ENCODE peak calls at places on chromosomes 13 and 19, in ten cellular contexts. Q is astrocyte, I is epithelial cell of esophagus, U is uterus, D is heart left ventricle, P is hepatocyte, H is AG09309, T is skeletal muscle cell, V is ascending aorta, Y is body of pancreas. M is an unnamed sample.

GRCh38 chr13:27401210-27401609 is 23.2 kb upstream of the GTF3A start:
- DNase-seq in T (no peak), P (peak; percentile 20), V (no peak), U (no peak), H (no peak), Y (no peak), Q (no peak), I (peak; percentile 25), D (peak; percentile 26), M (no peak)

GRCh38 chr13:37966266-37966665 is 96.7 kb upstream of the TRPC4 start:
- DNase-seq in V (no peak), U (no peak), P (no peak), T (no peak), D (no peak), Q (no peak), Y (no peak), H (no peak), I (peak; percentile 25), M (no peak)

GRCh38 chr19:10104665-10105221 is 1.4 kb upstream of the PPAN start:
- DNase-seq in V (no peak), H (no peak), P (no peak), D (no peak), Y (no peak), Q (no peak), I (no peak), U (no peak), T (no peak), M (no peak)

GRCh38 chr19:31280266-31281006 is 68.8 kb downstream of the TSHZ3 start:
- DNase-seq in U (no peak), D (no peak), H (no peak), I (no peak), Y (no peak), Q (no peak), V (no peak), P (no peak), T (no peak), M (no peak)

GRCh38 chr13:40333238-40333637 is 333.2 kb downstream of the FOXO1 start:
- DNase-seq in H (no peak), U (no peak), I (peak; percentile 96), P (no peak), Q (no peak), Y (no peak), T (no peak), V (no peak), D (no peak), M (no peak)

GRCh38 chr19:9037415-9038062 is 27.3 kb upstream of the MUC16 start:
- DNase-seq in H (no peak), D (no peak), U (peak; percentile 27), I (no peak), Q (no peak), T (no peak), P (no peak), V (no peak), Y (no peak), M (no peak)

GRCh38 chr13:34748561-34748960 is 193.5 kb upstream of the NBEA start:
- DNase-seq in T (no peak), U (no peak), Y (no peak), V (no peak), D (no peak), H (no peak), Q (peak; percentile 72), P (no peak), I (peak; percentile 38), M (no peak)

GRCh38 chr13:29922281-29922821 is 71.9 kb upstream of the UBL3 start:
- DNase-seq in Y (no peak), I (peak; percentile 60), H (no peak), V (no peak), Q (peak; percentile 61), U (no peak), T (peak; percentile 47), P (no peak), D (no peak), M (no peak)

GRCh38 chr13:25171170-25171516 is 945 bp downstream of the AMER2 start:
- DNase-seq in Q (no peak), Y (no peak), P (no peak), H (no peak), D (no peak), U (no peak), V (no peak), I (no peak), T (no peak), M (no peak)

GRCh38 chr13:25172303-25172630 is 179 bp upstream of the AMER2 start:
- DNase-seq in Y (no peak), T (no peak), I (no peak), P (no peak), V (no peak), D (no peak), H (no peak), Q (no peak), U (no peak), M (no peak)

GRCh38 chr13:25169951-25170553 is 2.0 kb downstream of the AMER2 start:
- DNase-seq in I (no peak), V (no peak), P (no peak), Q (no peak), Y (no peak), D (no peak), H (no peak), T (no peak), U (no peak), M (no peak)

GRCh38 chr13:25170554-25171107 is 1.5 kb downstream of the AMER2 start:
- DNase-seq in D (no peak), Y (no peak), T (no peak), P (peak; percentile 27), I (peak; percentile 22), Q (no peak), H (no peak), U (no peak), V (no peak), M (no peak)

DNA sequence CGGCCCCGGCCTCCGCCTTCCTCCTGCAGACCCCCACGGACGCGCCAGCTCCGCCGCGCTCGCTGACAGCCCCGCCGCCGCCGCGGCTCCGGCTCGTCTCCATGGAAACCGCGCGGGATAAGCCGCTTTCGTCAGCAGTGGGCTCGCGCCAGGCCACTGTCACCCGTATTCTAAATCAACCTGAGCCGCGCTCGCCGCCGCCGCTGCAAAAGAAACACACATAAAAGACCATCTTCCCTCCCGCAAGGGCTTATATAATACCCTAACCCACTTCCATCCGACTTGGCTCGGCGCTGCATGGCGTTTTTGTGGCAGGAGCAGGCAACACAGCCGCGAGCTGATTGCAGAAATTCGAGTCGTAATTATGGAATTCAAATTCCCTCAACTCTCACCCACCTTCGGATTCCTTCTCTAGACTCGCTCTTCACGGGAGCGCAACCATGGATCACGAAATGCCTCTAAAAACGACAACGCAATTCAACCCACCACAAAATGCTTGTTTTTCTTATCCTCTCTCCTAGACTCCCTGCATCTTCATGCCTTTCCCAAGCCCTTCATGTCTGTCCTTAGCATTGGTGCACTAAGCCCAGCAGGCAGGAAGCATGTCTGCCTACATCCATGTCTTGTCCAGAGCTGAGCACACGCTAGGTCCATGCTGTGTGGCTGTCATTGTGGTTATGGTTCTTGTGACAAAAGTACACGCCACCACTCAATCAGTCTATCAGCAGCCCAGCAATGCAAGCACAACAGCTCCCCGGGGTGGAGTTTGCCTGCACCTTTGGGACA is at the start of gene AMER2:
- DNase-seq in H (no peak), U (peak; percentile 24), Q (peak; percentile 6), Y (peak; percentile 61), D (no peak), I (no peak), V (no peak), T (no peak), P (peak; percentile 70), M (no peak)
- H3K4me3 ChIP-seq in H (no peak within 1 kb of the TSS), U (no peak within 1 kb of the TSS), Q (peak within 1 kb of the TSS; percentile 44), Y (no peak within 1 kb of the TSS), D (peak within 1 kb of the TSS; percentile 36), I (peak within 1 kb of the TSS; percentile 8), V (peak within 1 kb of the TSS; percentile 33), T (peak within 1 kb of the TSS; percentile 40), P (peak within 1 kb of the TSS; percentile 14), M (peak within 1 kb of the TSS; percentile 23)

GRCh38 chr19:16571689-16572331 is 405 bp downstream of the SLC35E1 start:
- DNase-seq in I (peak; percentile 51), T (no peak), Q (no peak), D (no peak), Y (no peak), P (peak; percentile 55), V (no peak), H (no peak), U (no peak), M (no peak)

GRCh38 chr19:16571283-16571682 is 932 bp downstream of the SLC35E1 start:
- DNase-seq in D (no peak), U (no peak), H (no peak), V (no peak), I (peak; percentile 31), Q (peak; percentile 36), T (peak; percentile 31), Y (peak; percentile 42), P (no peak), M (no peak)

GRCh38 chr19:16573296-16573695 is 1.1 kb upstream of the SLC35E1 start:
- DNase-seq in D (no peak), Q (no peak), H (no peak), U (no peak), Y (no peak), P (no peak), V (no peak), T (no peak), I (no peak), M (no peak)

GRCh38 chr19:16573925-16574324 is 1.7 kb upstream of the SLC35E1 start:
- DNase-seq in D (no peak), I (no peak), Q (no peak), P (no peak), U (no peak), V (no peak), T (no peak), H (no peak), Y (no peak), M (no peak)

GRCh38 chr19:16572332-16573211 is at the start of gene SLC35E1:
- DNase-seq in Y (peak; percentile 97), U (peak; percentile 95), V (peak; percentile 86), P (peak; percentile 98), H (peak; percentile 68), D (peak; percentile 95), I (peak; percentile 98), T (peak; percentile 80), Q (peak; percentile 88), M (peak; percentile 69)
- H3K4me3 ChIP-seq in Y (peak within 1 kb of the TSS; percentile 86), U (peak within 1 kb of the TSS; percentile 92), V (peak within 1 kb of the TSS; percentile 90), P (peak within 1 kb of the TSS; percentile 93), H (peak within 1 kb of the TSS; percentile 94), D (peak within 1 kb of the TSS; percentile 73), I (peak within 1 kb of the TSS; percentile 86), T (peak within 1 kb of the TSS; percentile 94), Q (peak within 1 kb of the TSS; percentile 93), M (peak within 1 kb of the TSS; percentile 98)

GRCh38 chr19:15455996-15456395 is 6.2 kb upstream of the WIZ start:
- DNase-seq in V (no peak), P (no peak), Y (no peak), I (no peak), H (no peak), Q (no peak), T (no peak), U (no peak), D (no peak), M (no peak)

GRCh38 chr19:15454371-15454800 is 4.6 kb upstream of the WIZ start:
- DNase-seq in I (no peak), U (no peak), T (no peak), H (no peak), Y (peak; percentile 54), P (no peak), Q (no peak), V (no peak), D (no peak), M (no peak)

GRCh38 chr19:15456441-15456840 is 6.7 kb upstream of the WIZ start:
- DNase-seq in H (no peak), Q (no peak), T (no peak), I (no peak), Y (no peak), D (no peak), P (no peak), V (no peak), U (no peak), M (no peak)

GRCh38 chr19:15457701-15458484 is 6.5 kb downstream of the RASAL3 start:
- DNase-seq in T (no peak), Y (no peak), Q (no peak), V (no peak), I (no peak), D (no peak), U (no peak), H (no peak), P (no peak), M (no peak)

GRCh38 chr19:15456871-15457700 is 7.3 kb downstream of the RASAL3 start:
- DNase-seq in U (no peak), H (no peak), T (no peak), V (no peak), Q (no peak), P (peak; percentile 43), D (no peak), Y (no peak), I (peak; percentile 39), M (no peak)
- H3K4me3 ChIP-seq in U (no peak overlapping the region), H (no peak overlapping the region), T (no peak overlapping the region), V (peak overlapping the region; percentile 33), Q (no peak overlapping the region), P (no peak overlapping the region), D (no peak overlapping the region), Y (no peak overlapping the region), I (no peak overlapping the region), M (no peak overlapping the region)

GRCh38 chr19:1668339-1669123 is 16.1 kb upstream of the TCF3 start:
- DNase-seq in U (no peak), Y (no peak), P (peak; percentile 29), Q (no peak), T (no peak), I (no peak), V (no peak), H (no peak), D (no peak), M (no peak)
- H3K4me3 ChIP-seq in U (no peak overlapping the region), Y (no peak overlapping the region), P (no peak overlapping the region), Q (no peak overlapping the region), T (no peak overlapping the region), I (no peak overlapping the region), V (no peak overlapping the region), H (no peak overlapping the region), D (no peak overlapping the region), M (no peak overlapping the region)